ENCODE peak calls at places on chromosomes 16 and 17, in nine cellular contexts. Y is suprapubic skin, B is tibial artery, X is A549, P is AG04449, O is heart left ventricle, F is fibroblast of mammary gland, A is body of pancreas, D is uterus. L is an unnamed sample.

GRCh38 chr17:37447641-37448040 is 41.0 kb downstream of the TADA2A start:
- DNase-seq in Y (no peak), B (no peak), X (no peak), P (no peak), O (no peak), F (peak), A (no peak), D (no peak), L (no peak)

GRCh38 chr17:28643979-28644781 is 778 bp downstream of the BLTP2 start:
- DNase-seq in Y (no peak), B (no peak), X (peak), P (no peak), O (no peak), F (peak), A (peak), D (no peak), L (peak)

GRCh38 chr17:29090746-29091395 is 47.9 kb downstream of the PIPOX start:
- DNase-seq in Y (no peak), B (no peak), X (no peak), P (no peak), O (no peak), F (no peak), A (no peak), D (no peak), L (no peak)

GRCh38 chr16:19472487-19472886 is 49.4 kb downstream of the GDE1 start:
- DNase-seq in Y (no peak), B (no peak), X (no peak), P (no peak), O (no peak), F (no peak), A (no peak), D (no peak), L (no peak)

GRCh38 chr17:12296120-12296727 is 275.5 kb downstream of the MAP2K4 start:
- DNase-seq in Y (no peak), B (no peak), X (no peak), P (no peak), O (peak), F (peak), A (no peak), D (no peak), L (no peak)

GRCh38 chr17:45948881-45949624 is 50.0 kb upstream of the STH start:
- DNase-seq in Y (peak), B (peak), X (peak), P (no peak), O (peak), F (peak), A (peak), D (peak), L (no peak)

GRCh38 chr16:50616386-50616785 is 64.7 kb downstream of the SNX20 start:
- DNase-seq in Y (no peak), B (no peak), X (no peak), P (no peak), O (no peak), F (no peak), A (no peak), D (no peak), L (no peak)

GRCh38 chr17:33387406-33387805 is 94.3 kb upstream of the ASIC2 start:
- DNase-seq in Y (no peak), B (no peak), X (no peak), P (no peak), O (no peak), F (no peak), A (no peak), D (no peak), L (no peak)

GRCh38 chr17:19940722-19941464 is 36.7 kb downstream of the AKAP10 start:
- DNase-seq in Y (no peak), B (no peak), X (peak), P (no peak), O (no peak), F (peak), A (no peak), D (no peak), L (peak)

GRCh38 chr16:56983211-56983751 is 6.1 kb upstream of the NLRC5 start:
- DNase-seq in Y (no peak), B (peak), X (peak), P (no peak), O (no peak), F (no peak), A (peak), D (no peak), L (no peak)

GRCh38 chr17:69947027-69947759 is 127.8 kb upstream of the KCNJ16 start:
- DNase-seq in Y (no peak), B (no peak), X (no peak), P (no peak), O (no peak), F (no peak), A (no peak), D (no peak), L (no peak)

GRCh38 chr16:12330977-12331376 is 354.4 kb downstream of the SNX29 start:
- DNase-seq in Y (no peak), B (no peak), X (no peak), P (no peak), O (peak), F (no peak), A (no peak), D (peak), L (no peak)
- H3K4me3 ChIP-seq in Y (no peak), B (no peak), X (no peak), P (no peak), O (no peak), F (no peak), A (no peak), D (no peak), L (no peak)

DNA sequence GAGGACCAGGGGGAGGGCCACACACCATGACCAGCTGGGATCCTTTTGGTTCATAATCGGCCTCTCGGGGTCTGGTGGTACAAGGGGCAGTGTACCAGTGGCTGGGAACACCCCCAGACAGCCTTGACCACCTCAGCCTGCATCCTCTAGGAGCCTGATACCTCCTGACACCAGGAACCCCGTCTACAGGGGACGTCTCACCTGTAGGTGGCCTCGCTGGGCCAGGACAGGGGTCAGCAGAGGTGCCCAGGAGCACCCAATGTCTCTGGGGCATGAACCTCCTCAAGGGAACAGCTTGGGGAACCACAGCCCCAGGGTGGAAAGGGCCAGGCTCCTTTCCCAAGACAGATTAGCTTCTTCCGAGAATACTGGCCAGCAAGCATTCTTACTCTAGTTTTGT is 2.5 kb upstream of the METRNL start:
- DNase-seq in Y (no peak), B (no peak), X (peak), P (no peak), O (no peak), F (no peak), A (peak), D (no peak), L (no peak)
- TF ChIP-seq CTCF in Y (no peak), B (no peak), X (peak), P (no peak), O (peak), F (peak), A (peak), D (no peak), L (peak)

DNA sequence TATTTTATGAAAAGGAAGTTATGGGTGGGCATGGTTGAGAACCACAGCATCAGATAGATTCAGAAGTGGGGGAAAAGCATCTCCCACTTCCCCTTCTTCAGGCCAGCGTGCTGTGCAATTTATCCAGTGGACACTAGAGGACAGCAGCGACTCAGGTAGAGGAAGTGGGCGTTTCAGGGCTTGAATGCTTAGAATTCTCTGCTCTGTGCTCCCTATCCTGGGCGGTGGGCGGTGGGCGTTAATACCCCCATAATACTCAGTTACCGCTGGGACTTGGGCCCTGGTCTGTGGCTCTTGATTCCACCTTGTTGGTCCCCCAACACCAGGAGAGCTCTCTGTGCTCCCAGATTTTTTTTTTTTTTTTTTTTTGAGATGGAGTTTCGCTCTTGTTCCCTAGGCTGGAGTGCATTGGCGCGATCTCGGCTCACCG is 3.7 kb upstream of the LYZL6 start:
- DNase-seq in Y (no peak), B (no peak), X (peak), P (no peak), O (no peak), F (peak), A (peak), D (peak), L (peak)
- H3K4me3 ChIP-seq in Y (no peak), B (no peak), X (peak), P (no peak), O (no peak), F (no peak), A (no peak), D (no peak), L (peak)

GRCh38 chr17:79089720-79090502 is 15.3 kb downstream of the ENGASE start:
- DNase-seq in Y (no peak), B (no peak), X (no peak), P (no peak), O (no peak), F (no peak), A (no peak), D (no peak), L (no peak)
- TF ChIP-seq CTCF in Y (no peak), B (no peak), X (no peak), P (no peak), O (no peak), F (no peak), A (no peak), D (no peak), L (no peak)

GRCh38 chr17:76434870-76435269 is 18.1 kb downstream of the UBE2O start:
- DNase-seq in Y (no peak), B (peak), X (no peak), P (no peak), O (peak), F (peak), A (peak), D (no peak), L (no peak)

GRCh38 chr17:76438906-76439305 is 14.0 kb downstream of the UBE2O start:
- DNase-seq in Y (no peak), B (no peak), X (no peak), P (no peak), O (no peak), F (no peak), A (no peak), D (no peak), L (no peak)

GRCh38 chr17:76439314-76439928 is 13.5 kb downstream of the UBE2O start:
- DNase-seq in Y (no peak), B (no peak), X (no peak), P (no peak), O (no peak), F (no peak), A (no peak), D (no peak), L (no peak)

GRCh38 chr17:76440722-76441362 is 12.1 kb downstream of the UBE2O start:
- DNase-seq in Y (no peak), B (no peak), X (no peak), P (no peak), O (no peak), F (no peak), A (no peak), D (no peak), L (no peak)

DNA sequence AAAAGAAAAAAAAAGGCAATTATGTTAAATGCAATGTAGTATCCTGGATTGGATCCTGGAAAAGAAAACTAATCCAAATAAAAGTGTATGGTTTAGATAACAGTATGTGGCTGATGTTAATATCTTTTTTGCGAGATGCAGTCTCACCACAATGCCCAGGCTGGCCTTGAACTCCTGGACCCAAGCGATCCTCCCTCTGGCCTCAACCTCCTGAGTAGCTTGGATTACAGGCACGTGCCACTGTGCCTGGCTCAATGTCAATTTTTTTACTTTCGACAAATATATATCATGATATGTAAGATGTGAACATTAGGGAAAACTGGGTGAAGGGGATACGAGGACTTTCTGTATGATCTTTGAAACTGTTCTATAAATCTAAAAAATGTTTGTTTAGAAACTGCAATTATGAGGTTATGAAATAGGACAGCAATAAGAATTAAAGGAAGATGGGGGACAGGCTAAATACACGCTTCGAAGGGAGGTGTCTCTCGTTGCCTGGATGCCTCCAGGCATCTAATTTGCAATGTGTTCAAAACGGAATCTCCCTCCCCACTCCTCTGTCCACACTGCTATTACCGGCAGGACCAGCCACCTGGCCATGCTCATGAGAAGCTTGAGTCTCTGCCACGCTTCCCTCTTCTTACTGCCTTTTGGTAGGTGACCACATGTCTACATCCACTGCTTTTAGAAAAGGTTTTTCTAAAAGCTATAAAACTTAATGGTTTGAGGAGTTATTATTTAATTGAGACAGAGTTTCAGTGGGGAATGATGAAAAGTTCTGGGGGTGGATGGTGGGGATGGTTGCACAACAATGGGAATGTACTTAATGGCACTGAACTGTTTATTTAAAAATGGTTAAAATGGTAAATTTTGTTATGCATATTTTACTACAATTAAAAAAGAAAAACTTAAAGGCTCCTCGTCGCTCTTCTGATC is 15.2 kb downstream of the UBE2O start:
- DNase-seq in Y (no peak), B (peak), X (no peak), P (no peak), O (no peak), F (no peak), A (no peak), D (no peak), L (no peak)
- H3K4me3 ChIP-seq in Y (no peak), B (no peak), X (no peak), P (no peak), O (no peak), F (no peak), A (no peak), D (no peak), L (no peak)

GRCh38 chr17:7651097-7651958 is 602 bp downstream of the ATP1B2 start:
- DNase-seq in Y (no peak), B (no peak), X (no peak), P (no peak), O (peak), F (no peak), A (no peak), D (peak), L (no peak)
- TF ChIP-seq CTCF in Y (no peak), B (no peak), X (no peak), P (no peak), O (no peak), F (no peak), A (no peak), D (no peak), L (no peak)

GRCh38 chr16:48612621-48613020 is 2.6 kb upstream of the N4BP1 start:
- DNase-seq in Y (no peak), B (no peak), X (no peak), P (no peak), O (no peak), F (no peak), A (no peak), D (no peak), L (no peak)
- H3K4me3 ChIP-seq in Y (no peak), B (no peak), X (no peak), P (no peak), O (no peak), F (no peak), A (no peak), D (no peak), L (no peak)

GRCh38 chr17:72561680-72562079 is 440.9 kb downstream of the SOX9 start:
- DNase-seq in Y (no peak), B (no peak), X (no peak), P (no peak), O (no peak), F (no peak), A (no peak), D (no peak), L (no peak)
- TF ChIP-seq CTCF in Y (no peak), B (no peak), X (no peak), P (no peak), O (no peak), F (no peak), A (no peak), D (no peak), L (no peak)